ENCODE peak calls at places on chromosome X, in ten cellular contexts. U, W, N, G, R, H, L, F, J and P are unnamed samples.

GRCh38 chrX:130103605-130104004 is 6.7 kb downstream of the ELF4 start:
- DNase-seq in R (no peak), U (no peak), H (no peak), L (peak), G (no peak), W (peak), F (no peak), J (no peak), N (no peak), P (no peak)

GRCh38 chrX:31124536-31124935 is 52.7 kb upstream of the FTHL17 start:
- DNase-seq in N (no peak), L (no peak), W (no peak), J (no peak), G (no peak), U (no peak), F (no peak), H (peak), R (no peak), P (no peak)

GRCh38 chrX:132216806-132217202 is 2.4 kb downstream of the RAP2C start:
- DNase-seq in L (peak), W (no peak), G (peak), N (peak), H (no peak), F (peak), U (no peak), R (no peak), J (no peak), P (peak)

GRCh38 chrX:151814767-151815166 is 80.2 kb downstream of the CNGA2 start:
- DNase-seq in H (no peak), U (no peak), F (no peak), R (no peak), J (no peak), L (no peak), G (no peak), W (no peak), N (no peak), P (no peak)

GRCh38 chrX:139815771-139816170 is 107.8 kb upstream of the MCF2 start:
- DNase-seq in G (no peak), L (no peak), H (no peak), U (no peak), J (no peak), W (no peak), R (no peak), N (no peak), F (no peak), P (no peak)

GRCh38 chrX:103404225-103405008 is 28.1 kb downstream of the BEX3 start:
- DNase-seq in R (peak), L (peak), H (peak), G (peak), N (peak), U (peak), W (peak), F (peak), J (peak), P (peak)

GRCh38 chrX:148043456-148043855 is 62.3 kb downstream of the FMR1NB start:
- DNase-seq in G (no peak), J (no peak), H (no peak), N (peak), U (no peak), F (no peak), L (no peak), R (no peak), W (no peak), P (no peak)

GRCh38 chrX:25523574-25523973 is 507.8 kb upstream of the ARX start:
- DNase-seq in U (peak), J (no peak), N (no peak), H (peak), F (no peak), W (no peak), R (no peak), L (peak), G (peak), P (peak)

GRCh38 chrX:153687121-153688039 is at the start of gene SLC6A8:
- DNase-seq in J (peak), H (peak), W (peak), R (peak), U (peak), L (peak), F (peak), G (peak), N (peak), P (peak)

GRCh38 chrX:2577844-2578444 is 77.2 kb upstream of the DHRSX start:
- DNase-seq in J (no peak), H (no peak), N (peak), R (no peak), G (peak), U (no peak), F (no peak), W (no peak), L (peak), P (no peak)

GRCh38 chrX:155211208-155211607 is 5.1 kb upstream of the VBP1 start:
- DNase-seq in H (no peak), R (no peak), L (no peak), U (no peak), G (no peak), N (no peak), J (no peak), W (no peak), F (no peak), P (no peak)

GRCh38 chrX:26557691-26558321 is 341.8 kb downstream of the MAGEB5 start:
- DNase-seq in U (no peak), J (no peak), H (no peak), G (no peak), N (no peak), F (no peak), R (no peak), L (no peak), W (no peak), P (no peak)

GRCh38 chrX:116417214-116417613 is 19.2 kb upstream of the SLC6A14 start:
- DNase-seq in H (peak), J (no peak), G (no peak), N (no peak), U (no peak), F (no peak), L (no peak), R (no peak), W (no peak), P (no peak)

GRCh38 chrX:41085883-41086626 is 810 bp downstream of the USP9X start:
- DNase-seq in R (peak), G (peak), L (peak), H (peak), U (peak), F (no peak), W (peak), J (no peak), N (peak), P (peak)

GRCh38 chrX:115029869-115030564 is 12.6 kb upstream of the IL13RA2 start:
- DNase-seq in L (no peak), H (no peak), W (no peak), N (no peak), G (no peak), F (no peak), R (no peak), J (no peak), U (peak), P (no peak)

GRCh38 chrX:68693481-68694410 is 46.3 kb downstream of the STARD8 start:
- DNase-seq in R (peak), H (no peak), J (peak), F (no peak), N (peak), U (no peak), L (peak), G (peak), W (peak), P (no peak)

GRCh38 chrX:151801980-151802379 is 67.4 kb downstream of the CNGA2 start:
- DNase-seq in W (no peak), L (no peak), N (peak), G (no peak), J (no peak), F (no peak), U (no peak), R (no peak), H (no peak), P (peak)

GRCh38 chrX:109840585-109840984 is 107.5 kb upstream of the ACSL4 start:
- DNase-seq in N (peak), H (no peak), W (peak), G (peak), L (no peak), F (no peak), R (peak), U (no peak), J (peak), P (no peak)

GRCh38 chrX:53186363-53186762 is 38.6 kb downstream of the KDM5C start:
- DNase-seq in H (no peak), U (no peak), G (peak), R (no peak), J (no peak), N (peak), L (no peak), W (no peak), F (no peak), P (no peak)

GRCh38 chrX:154411981-154412340 is 622 bp downstream of the TAFAZZIN start:
- DNase-seq in H (no peak), J (no peak), L (peak), F (no peak), U (peak), G (peak), N (peak), R (peak), W (no peak), P (peak)